ENCODE peak calls at places on chromosome 19, in eight cellular contexts. One of them, this sample, is unnamed.
A peak's percentile ranks its signal among the peaks of the same experiment; 100 is the strongest.

GRCh38 chr19:8592231-8593009 is 15.2 kb upstream of the MYO1F start:
- DNase-seq in mammary epithelial cell: peak; percentile 25
- DNase-seq in GM23338: peak; percentile 100
- DNase-seq in neural progenitor cell: peak; percentile 100
- DNase-seq in PC-3: peak; percentile 33
- DNase-seq in fibroblast of lung: peak; percentile 92
- DNase-seq in A673: peak; percentile 99
- DNase-seq in HCT116: no peak
- DNase-seq in this sample: peak; percentile 99

GRCh38 chr19:45474191-45474940 is 6.6 kb downstream of the FOSB start:
- DNase-seq in mammary epithelial cell: no peak
- DNase-seq in GM23338: no peak
- DNase-seq in neural progenitor cell: no peak
- DNase-seq in PC-3: no peak
- DNase-seq in fibroblast of lung: no peak
- DNase-seq in A673: no peak
- DNase-seq in HCT116: no peak
- DNase-seq in this sample: peak; percentile 29

GRCh38 chr19:22595918-22596341 is 38.2 kb upstream of the ZNF492 start:
- DNase-seq in mammary epithelial cell: no peak
- DNase-seq in GM23338: no peak
- DNase-seq in neural progenitor cell: no peak
- DNase-seq in PC-3: no peak
- DNase-seq in fibroblast of lung: no peak
- DNase-seq in A673: no peak
- DNase-seq in HCT116: no peak
- DNase-seq in this sample: no peak

GRCh38 chr19:1162404-1163282 is 11.4 kb downstream of the SBNO2 start:
- DNase-seq in mammary epithelial cell: no peak
- DNase-seq in GM23338: no peak
- DNase-seq in neural progenitor cell: no peak
- DNase-seq in PC-3: no peak
- DNase-seq in fibroblast of lung: no peak
- DNase-seq in A673: no peak
- DNase-seq in HCT116: no peak
- DNase-seq in this sample: no peak

GRCh38 chr19:8530061-8530679 is 16.2 kb upstream of the ZNF414 start:
- DNase-seq in mammary epithelial cell: no peak
- DNase-seq in GM23338: peak; percentile 38
- DNase-seq in neural progenitor cell: no peak
- DNase-seq in PC-3: no peak
- DNase-seq in fibroblast of lung: no peak
- DNase-seq in A673: no peak
- DNase-seq in HCT116: no peak
- DNase-seq in this sample: no peak

GRCh38 chr19:35657904-35658700 is 8.2 kb upstream of the UPK1A start:
- DNase-seq in mammary epithelial cell: no peak
- DNase-seq in GM23338: peak; percentile 34
- DNase-seq in neural progenitor cell: no peak
- DNase-seq in PC-3: peak; percentile 18
- DNase-seq in fibroblast of lung: peak; percentile 11
- DNase-seq in A673: no peak
- DNase-seq in HCT116: no peak
- DNase-seq in this sample: no peak

GRCh38 chr19:47280183-47280797 is 5.6 kb downstream of the INAFM1 start:
- DNase-seq in mammary epithelial cell: no peak
- DNase-seq in GM23338: peak; percentile 89
- DNase-seq in neural progenitor cell: peak; percentile 46
- DNase-seq in PC-3: peak; percentile 44
- DNase-seq in fibroblast of lung: no peak
- DNase-seq in A673: peak; percentile 54
- DNase-seq in HCT116: no peak
- DNase-seq in this sample: peak; percentile 34

GRCh38 chr19:43380771-43381386 is 27.4 kb downstream of the CD177 start:
- DNase-seq in mammary epithelial cell: peak; percentile 27
- DNase-seq in GM23338: no peak
- DNase-seq in neural progenitor cell: no peak
- DNase-seq in PC-3: no peak
- DNase-seq in fibroblast of lung: no peak
- DNase-seq in A673: no peak
- DNase-seq in HCT116: no peak
- DNase-seq in this sample: no peak

GRCh38 chr19:44903602-44904425 is 1.8 kb upstream of the APOE start:
- DNase-seq in mammary epithelial cell: no peak
- DNase-seq in GM23338: peak; percentile 80
- DNase-seq in neural progenitor cell: peak; percentile 73
- DNase-seq in PC-3: peak; percentile 50
- DNase-seq in fibroblast of lung: peak; percentile 36
- DNase-seq in A673: peak; percentile 65
- DNase-seq in HCT116: no peak
- DNase-seq in this sample: peak; percentile 79

GRCh38 chr19:8663920-8664670 is 33.7 kb downstream of the NFILZ start:
- DNase-seq in mammary epithelial cell: no peak
- DNase-seq in GM23338: peak; percentile 53
- DNase-seq in neural progenitor cell: no peak
- DNase-seq in PC-3: no peak
- DNase-seq in fibroblast of lung: no peak
- DNase-seq in A673: peak; percentile 30
- DNase-seq in HCT116: no peak
- DNase-seq in this sample: no peak

GRCh38 chr19:3115916-3116602 is 19.8 kb upstream of the GNA15 start:
- DNase-seq in mammary epithelial cell: peak; percentile 52
- DNase-seq in GM23338: peak; percentile 67
- DNase-seq in neural progenitor cell: no peak
- DNase-seq in PC-3: no peak
- DNase-seq in fibroblast of lung: peak; percentile 28
- DNase-seq in A673: no peak
- DNase-seq in HCT116: no peak
- DNase-seq in this sample: no peak

GRCh38 chr19:24069907-24070657 is 16.9 kb upstream of the ZNF254 start:
- DNase-seq in mammary epithelial cell: peak; percentile 27
- DNase-seq in GM23338: no peak
- DNase-seq in neural progenitor cell: no peak
- DNase-seq in PC-3: peak; percentile 45
- DNase-seq in fibroblast of lung: peak; percentile 40
- DNase-seq in A673: no peak
- DNase-seq in HCT116: no peak
- DNase-seq in this sample: no peak

GRCh38 chr19:42422576-42423461 is 4.4 kb downstream of the LIPE start:
- DNase-seq in mammary epithelial cell: peak; percentile 34
- DNase-seq in GM23338: peak; percentile 61
- DNase-seq in neural progenitor cell: no peak
- DNase-seq in PC-3: no peak
- DNase-seq in fibroblast of lung: peak; percentile 11
- DNase-seq in A673: peak; percentile 39
- DNase-seq in HCT116: no peak
- DNase-seq in this sample: peak; percentile 66

GRCh38 chr19:51695088-51695487 is 2.0 kb downstream of the SPACA6 start:
- DNase-seq in mammary epithelial cell: no peak
- DNase-seq in GM23338: no peak
- DNase-seq in neural progenitor cell: no peak
- DNase-seq in PC-3: no peak
- DNase-seq in fibroblast of lung: no peak
- DNase-seq in A673: no peak
- DNase-seq in HCT116: no peak
- DNase-seq in this sample: no peak

GRCh38 chr19:10421240-10421948 is 1.1 kb downstream of the PDE4A start:
- DNase-seq in mammary epithelial cell: no peak
- DNase-seq in GM23338: no peak
- DNase-seq in neural progenitor cell: no peak
- DNase-seq in PC-3: no peak
- DNase-seq in fibroblast of lung: no peak
- DNase-seq in A673: peak; percentile 44
- DNase-seq in HCT116: no peak
- DNase-seq in this sample: no peak
- TF ChIP-seq EZH2 in mammary epithelial cell: no peak
- TF ChIP-seq EZH2 in GM23338: no peak
- TF ChIP-seq EZH2 in neural progenitor cell: peak; percentile 25
- TF ChIP-seq EZH2 in PC-3: no peak
- TF ChIP-seq EZH2 in fibroblast of lung: peak; percentile 14
- TF ChIP-seq EZH2 in A673: no peak
- TF ChIP-seq EZH2 in HCT116: no peak
- TF ChIP-seq EZH2 in this sample: no peak

GRCh38 chr19:27974082-27974513 is 1238.9 kb downstream of the UQCRFS1 start:
- DNase-seq in mammary epithelial cell: no peak
- DNase-seq in GM23338: peak; percentile 76
- DNase-seq in neural progenitor cell: peak; percentile 70
- DNase-seq in PC-3: peak; percentile 7
- DNase-seq in fibroblast of lung: peak; percentile 56
- DNase-seq in A673: peak; percentile 30
- DNase-seq in HCT116: no peak
- DNase-seq in this sample: peak; percentile 78
- TF ChIP-seq CTCF in mammary epithelial cell: peak; percentile 65
- TF ChIP-seq CTCF in GM23338: peak; percentile 96
- TF ChIP-seq CTCF in neural progenitor cell: peak; percentile 97
- TF ChIP-seq CTCF in PC-3: peak; percentile 53
- TF ChIP-seq CTCF in fibroblast of lung: no peak
- TF ChIP-seq CTCF in A673: peak; percentile 46
- TF ChIP-seq CTCF in HCT116: no peak
- TF ChIP-seq CTCF in this sample: peak; percentile 95

GRCh38 chr19:49428547-49429451 is 3.6 kb downstream of the GFY start:
- DNase-seq in mammary epithelial cell: no peak
- DNase-seq in GM23338: no peak
- DNase-seq in neural progenitor cell: peak; percentile 62
- DNase-seq in PC-3: no peak
- DNase-seq in fibroblast of lung: no peak
- DNase-seq in A673: no peak
- DNase-seq in HCT116: no peak
- DNase-seq in this sample: no peak

GRCh38 chr19:49430172-49430677 is 5.0 kb downstream of the GFY start:
- DNase-seq in mammary epithelial cell: no peak
- DNase-seq in GM23338: no peak
- DNase-seq in neural progenitor cell: no peak
- DNase-seq in PC-3: no peak
- DNase-seq in fibroblast of lung: no peak
- DNase-seq in A673: no peak
- DNase-seq in HCT116: no peak
- DNase-seq in this sample: no peak

GRCh38 chr19:49425922-49426592 is 869 bp downstream of the GFY start:
- DNase-seq in mammary epithelial cell: no peak
- DNase-seq in GM23338: peak; percentile 98
- DNase-seq in neural progenitor cell: peak; percentile 81
- DNase-seq in PC-3: peak; percentile 37
- DNase-seq in fibroblast of lung: no peak
- DNase-seq in A673: no peak
- DNase-seq in HCT116: peak; percentile 73
- DNase-seq in this sample: no peak

GRCh38 chr19:49427339-49427738 is 2.2 kb downstream of the GFY start:
- DNase-seq in mammary epithelial cell: no peak
- DNase-seq in GM23338: no peak
- DNase-seq in neural progenitor cell: no peak
- DNase-seq in PC-3: no peak
- DNase-seq in fibroblast of lung: no peak
- DNase-seq in A673: no peak
- DNase-seq in HCT116: no peak
- DNase-seq in this sample: no peak

GRCh38 chr19:49427855-49428546 is 2.8 kb downstream of the GFY start:
- DNase-seq in mammary epithelial cell: peak; percentile 14
- DNase-seq in GM23338: peak; percentile 88
- DNase-seq in neural progenitor cell: peak; percentile 80
- DNase-seq in PC-3: peak; percentile 43
- DNase-seq in fibroblast of lung: no peak
- DNase-seq in A673: no peak
- DNase-seq in HCT116: no peak
- DNase-seq in this sample: no peak
- TF ChIP-seq EZH2 in mammary epithelial cell: no peak
- TF ChIP-seq EZH2 in GM23338: no peak
- TF ChIP-seq EZH2 in neural progenitor cell: peak; percentile 56
- TF ChIP-seq EZH2 in PC-3: no peak
- TF ChIP-seq EZH2 in fibroblast of lung: peak; percentile 96
- TF ChIP-seq EZH2 in A673: no peak
- TF ChIP-seq EZH2 in HCT116: no peak
- TF ChIP-seq EZH2 in this sample: peak; percentile 92

GRCh38 chr19:4548238-4548584 is 8.4 kb upstream of the LRG1 start:
- DNase-seq in mammary epithelial cell: no peak
- DNase-seq in GM23338: no peak
- DNase-seq in neural progenitor cell: no peak
- DNase-seq in PC-3: no peak
- DNase-seq in fibroblast of lung: no peak
- DNase-seq in A673: no peak
- DNase-seq in HCT116: no peak
- DNase-seq in this sample: peak; percentile 2

GRCh38 chr19:4550479-4551050 is 8.9 kb downstream of the SEMA6B start:
- DNase-seq in mammary epithelial cell: no peak
- DNase-seq in GM23338: no peak
- DNase-seq in neural progenitor cell: no peak
- DNase-seq in PC-3: no peak
- DNase-seq in fibroblast of lung: no peak
- DNase-seq in A673: no peak
- DNase-seq in HCT116: no peak
- DNase-seq in this sample: no peak

GRCh38 chr19:4543856-4544647 is 4.2 kb upstream of the LRG1 start:
- DNase-seq in mammary epithelial cell: no peak
- DNase-seq in GM23338: no peak
- DNase-seq in neural progenitor cell: no peak
- DNase-seq in PC-3: no peak
- DNase-seq in fibroblast of lung: no peak
- DNase-seq in A673: no peak
- DNase-seq in HCT116: no peak
- DNase-seq in this sample: peak; percentile 1

GRCh38 chr19:4550018-4550417 is 9.5 kb downstream of the SEMA6B start:
- DNase-seq in mammary epithelial cell: no peak
- DNase-seq in GM23338: no peak
- DNase-seq in neural progenitor cell: no peak
- DNase-seq in PC-3: no peak
- DNase-seq in fibroblast of lung: no peak
- DNase-seq in A673: no peak
- DNase-seq in HCT116: no peak
- DNase-seq in this sample: no peak

DNA sequence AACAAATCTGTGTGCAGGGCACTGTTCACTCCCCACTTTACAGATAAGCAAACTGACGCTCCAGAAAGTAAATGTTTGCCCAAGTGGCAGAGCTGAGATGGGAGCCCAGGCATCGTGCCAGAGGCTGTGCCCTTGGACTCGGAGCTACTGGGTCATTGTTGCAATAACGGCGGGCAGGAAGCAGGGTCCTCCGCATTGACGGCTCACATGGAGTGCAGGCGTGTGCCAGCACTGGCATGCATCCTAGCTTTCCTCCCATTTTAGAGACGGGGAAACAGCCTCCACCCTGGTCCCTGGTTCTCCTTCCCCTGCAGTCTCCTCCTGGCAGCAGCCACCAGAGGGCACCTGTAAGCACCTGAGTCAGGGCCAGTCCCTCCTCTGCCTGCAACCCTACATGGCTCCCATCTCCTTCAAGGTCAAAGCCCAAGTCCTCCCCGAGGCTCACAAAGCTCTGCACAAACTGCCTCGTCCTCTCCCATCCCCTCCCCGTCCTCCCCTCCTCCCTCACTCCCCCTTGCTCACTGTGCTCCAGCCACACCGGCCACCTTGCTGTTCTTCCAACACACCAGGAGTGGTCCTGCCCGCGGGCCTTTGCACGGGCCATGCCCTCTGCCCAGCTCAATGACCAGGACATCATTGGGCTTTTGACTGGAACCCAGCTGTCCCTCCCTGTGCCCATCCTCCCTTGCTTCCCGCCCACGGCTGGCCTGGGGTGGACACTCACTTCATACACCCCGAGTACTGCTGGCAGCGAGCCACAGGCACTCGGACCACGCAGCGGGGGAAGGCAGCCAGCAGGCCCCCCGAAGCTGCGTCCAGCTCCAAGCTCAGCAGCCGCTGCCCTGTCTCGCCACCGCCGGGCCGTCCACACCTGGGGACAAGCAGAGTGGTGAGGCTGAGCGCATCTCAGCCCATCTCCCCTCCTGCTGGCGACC is 7.7 kb upstream of the LRG1 start:
- DNase-seq in mammary epithelial cell: no peak
- DNase-seq in GM23338: no peak
- DNase-seq in neural progenitor cell: no peak
- DNase-seq in PC-3: peak; percentile 51
- DNase-seq in fibroblast of lung: no peak
- DNase-seq in A673: no peak
- DNase-seq in HCT116: no peak
- DNase-seq in this sample: peak; percentile 6
- TF ChIP-seq CTCF in mammary epithelial cell: peak; percentile 43
- TF ChIP-seq CTCF in GM23338: peak; percentile 37
- TF ChIP-seq CTCF in neural progenitor cell: peak; percentile 28
- TF ChIP-seq CTCF in PC-3: peak; percentile 71
- TF ChIP-seq CTCF in fibroblast of lung: peak; percentile 29
- TF ChIP-seq CTCF in A673: peak; percentile 44
- TF ChIP-seq CTCF in HCT116: no peak
- TF ChIP-seq CTCF in this sample: no peak

This sample was measured in hepatocyte.